ENCODE peak calls at places on chromosomes 16 and 17, in nine cellular contexts. One of them, this sample, is unnamed.

GRCh38 chr16:999677-1000076 is 18.1 kb downstream of the SOX8 start:
- DNase-seq in aorta: no peak
- DNase-seq in HFF-Myc: no peak
- DNase-seq in sciatic nerve: no peak
- DNase-seq in HEK293T: no peak
- DNase-seq in IMR-90: no peak
- DNase-seq in testis: no peak
- DNase-seq in NCI-H1417: no peak
- DNase-seq in lower leg skin: no peak
- DNase-seq in this sample: no peak

GRCh38 chr16:12303649-12304048 is 327.1 kb downstream of the SNX29 start:
- DNase-seq in HFF-Myc: no peak
- DNase-seq in NCI-H1417: no peak
- DNase-seq in HEK293T: no peak
- DNase-seq in sciatic nerve: no peak
- DNase-seq in lower leg skin: no peak
- DNase-seq in aorta: no peak
- DNase-seq in IMR-90: peak
- DNase-seq in testis: peak
- DNase-seq in this sample: no peak

GRCh38 chr17:3502466-3502865 is 26.7 kb downstream of the ASPA start:
- DNase-seq in lower leg skin: no peak
- DNase-seq in HFF-Myc: no peak
- DNase-seq in aorta: no peak
- DNase-seq in sciatic nerve: no peak
- DNase-seq in HEK293T: no peak
- DNase-seq in IMR-90: no peak
- DNase-seq in NCI-H1417: no peak
- DNase-seq in testis: no peak
- DNase-seq in this sample: no peak

GRCh38 chr17:75720656-75721462 is at the start of gene ITGB4:
- DNase-seq in sciatic nerve: peak
- DNase-seq in aorta: no peak
- DNase-seq in HEK293T: peak
- DNase-seq in IMR-90: no peak
- DNase-seq in testis: no peak
- DNase-seq in NCI-H1417: peak
- DNase-seq in HFF-Myc: no peak
- DNase-seq in lower leg skin: no peak
- DNase-seq in this sample: no peak

GRCh38 chr17:28948342-28948741 is 3.0 kb downstream of the PHF12 start:
- DNase-seq in HFF-Myc: no peak
- DNase-seq in HEK293T: no peak
- DNase-seq in testis: no peak
- DNase-seq in sciatic nerve: no peak
- DNase-seq in NCI-H1417: no peak
- DNase-seq in aorta: no peak
- DNase-seq in IMR-90: no peak
- DNase-seq in lower leg skin: no peak
- DNase-seq in this sample: no peak

GRCh38 chr17:64218066-64218465 is 45.0 kb downstream of the TEX2 start:
- DNase-seq in lower leg skin: no peak
- DNase-seq in sciatic nerve: no peak
- DNase-seq in HFF-Myc: no peak
- DNase-seq in HEK293T: no peak
- DNase-seq in IMR-90: no peak
- DNase-seq in testis: no peak
- DNase-seq in aorta: no peak
- DNase-seq in NCI-H1417: no peak
- DNase-seq in this sample: no peak

GRCh38 chr17:76553163-76553908 is 13.5 kb downstream of the PRCD start:
- DNase-seq in HEK293T: no peak
- DNase-seq in NCI-H1417: no peak
- DNase-seq in aorta: no peak
- DNase-seq in sciatic nerve: no peak
- DNase-seq in lower leg skin: no peak
- DNase-seq in HFF-Myc: no peak
- DNase-seq in testis: no peak
- DNase-seq in IMR-90: no peak
- DNase-seq in this sample: no peak

GRCh38 chr17:39754958-39755549 is 17.3 kb downstream of the GRB7 start:
- DNase-seq in aorta: no peak
- DNase-seq in HFF-Myc: no peak
- DNase-seq in NCI-H1417: peak
- DNase-seq in sciatic nerve: no peak
- DNase-seq in testis: peak
- DNase-seq in lower leg skin: no peak
- DNase-seq in IMR-90: no peak
- DNase-seq in HEK293T: no peak
- DNase-seq in this sample: no peak

GRCh38 chr17:40349477-40350409 is 14.8 kb downstream of the GJD3 start:
- DNase-seq in testis: no peak
- DNase-seq in NCI-H1417: peak
- DNase-seq in HEK293T: no peak
- DNase-seq in sciatic nerve: peak
- DNase-seq in HFF-Myc: no peak
- DNase-seq in lower leg skin: peak
- DNase-seq in aorta: no peak
- DNase-seq in IMR-90: peak
- DNase-seq in this sample: peak

GRCh38 chr16:49352923-49353322 is 20.7 kb upstream of the C16orf78 start:
- DNase-seq in IMR-90: no peak
- DNase-seq in HEK293T: peak
- DNase-seq in sciatic nerve: no peak
- DNase-seq in HFF-Myc: no peak
- DNase-seq in aorta: no peak
- DNase-seq in testis: no peak
- DNase-seq in lower leg skin: no peak
- DNase-seq in NCI-H1417: peak
- DNase-seq in this sample: no peak

GRCh38 chr17:7438050-7438614 is 1.2 kb upstream of the FGF11 start:
- DNase-seq in testis: peak
- DNase-seq in sciatic nerve: peak
- DNase-seq in aorta: peak
- DNase-seq in HEK293T: no peak
- DNase-seq in lower leg skin: peak
- DNase-seq in NCI-H1417: no peak
- DNase-seq in HFF-Myc: no peak
- DNase-seq in IMR-90: no peak
- DNase-seq in this sample: peak

GRCh38 chr16:74226361-74226979 is 70.1 kb upstream of the PSMD7 start:
- DNase-seq in testis: no peak
- DNase-seq in NCI-H1417: peak
- DNase-seq in sciatic nerve: no peak
- DNase-seq in IMR-90: peak
- DNase-seq in HFF-Myc: no peak
- DNase-seq in HEK293T: peak
- DNase-seq in aorta: no peak
- DNase-seq in lower leg skin: no peak
- DNase-seq in this sample: peak

GRCh38 chr17:43385046-43385831 is 13.6 kb upstream of the ARL4D start:
- DNase-seq in aorta: no peak
- DNase-seq in HFF-Myc: no peak
- DNase-seq in HEK293T: no peak
- DNase-seq in sciatic nerve: no peak
- DNase-seq in testis: no peak
- DNase-seq in IMR-90: no peak
- DNase-seq in NCI-H1417: no peak
- DNase-seq in lower leg skin: no peak
- DNase-seq in this sample: no peak

GRCh38 chr17:82051776-82052637 is at the start of the genes GPS1 and RFNG:
- DNase-seq in sciatic nerve: peak
- DNase-seq in HEK293T: peak
- DNase-seq in testis: peak
- DNase-seq in HFF-Myc: no peak
- DNase-seq in NCI-H1417: peak
- DNase-seq in aorta: peak
- DNase-seq in IMR-90: peak
- DNase-seq in lower leg skin: peak
- DNase-seq in this sample: peak

GRCh38 chr17:58301504-58302150 is 20.9 kb upstream of the MPO start:
- DNase-seq in NCI-H1417: no peak
- DNase-seq in IMR-90: no peak
- DNase-seq in testis: no peak
- DNase-seq in sciatic nerve: no peak
- DNase-seq in lower leg skin: no peak
- DNase-seq in HFF-Myc: no peak
- DNase-seq in HEK293T: no peak
- DNase-seq in aorta: no peak
- DNase-seq in this sample: no peak

GRCh38 chr17:40615295-40615988 is 32.2 kb downstream of the SMARCE1 start:
- DNase-seq in HEK293T: peak
- DNase-seq in aorta: no peak
- DNase-seq in NCI-H1417: peak
- DNase-seq in IMR-90: peak
- DNase-seq in sciatic nerve: peak
- DNase-seq in lower leg skin: no peak
- DNase-seq in testis: peak
- DNase-seq in HFF-Myc: no peak
- DNase-seq in this sample: peak

GRCh38 chr17:80943346-80944145 is 48.1 kb upstream of the CHMP6 start:
- DNase-seq in IMR-90: no peak
- DNase-seq in HFF-Myc: no peak
- DNase-seq in testis: no peak
- DNase-seq in aorta: peak
- DNase-seq in sciatic nerve: peak
- DNase-seq in lower leg skin: no peak
- DNase-seq in HEK293T: no peak
- DNase-seq in NCI-H1417: no peak
- DNase-seq in this sample: no peak

GRCh38 chr17:45092932-45093430 is 31.9 kb downstream of the NMT1 start:
- DNase-seq in IMR-90: peak
- DNase-seq in sciatic nerve: peak
- DNase-seq in NCI-H1417: no peak
- DNase-seq in lower leg skin: peak
- DNase-seq in HFF-Myc: peak
- DNase-seq in testis: peak
- DNase-seq in HEK293T: no peak
- DNase-seq in aorta: peak
- DNase-seq in this sample: peak

GRCh38 chr17:75036643-75037268 is 10.0 kb downstream of the ATP5PD start:
- DNase-seq in sciatic nerve: peak
- DNase-seq in testis: peak
- DNase-seq in IMR-90: peak
- DNase-seq in HEK293T: peak
- DNase-seq in lower leg skin: peak
- DNase-seq in NCI-H1417: peak
- DNase-seq in HFF-Myc: no peak
- DNase-seq in aorta: peak
- DNase-seq in this sample: no peak

GRCh38 chr16:56355221-56355620 is 70.1 kb downstream of the AMFR start:
- DNase-seq in HFF-Myc: no peak
- DNase-seq in testis: no peak
- DNase-seq in HEK293T: no peak
- DNase-seq in aorta: peak
- DNase-seq in sciatic nerve: peak
- DNase-seq in IMR-90: no peak
- DNase-seq in NCI-H1417: no peak
- DNase-seq in lower leg skin: no peak
- DNase-seq in this sample: no peak

GRCh38 chr17:5485270-5486205 is at the start of gene DERL2:
- DNase-seq in sciatic nerve: no peak
- DNase-seq in aorta: no peak
- DNase-seq in NCI-H1417: peak
- DNase-seq in IMR-90: peak
- DNase-seq in testis: peak
- DNase-seq in HFF-Myc: no peak
- DNase-seq in HEK293T: peak
- DNase-seq in lower leg skin: no peak
- DNase-seq in this sample: peak

GRCh38 chr16:57624044-57624688 is 4.3 kb upstream of the ADGRG1 start:
- DNase-seq in sciatic nerve: no peak
- DNase-seq in IMR-90: peak
- DNase-seq in NCI-H1417: no peak
- DNase-seq in HEK293T: no peak
- DNase-seq in HFF-Myc: no peak
- DNase-seq in aorta: peak
- DNase-seq in lower leg skin: no peak
- DNase-seq in testis: no peak
- DNase-seq in this sample: no peak

GRCh38 chr17:16935241-16935663 is 36.7 kb downstream of the TNFRSF13B start:
- DNase-seq in testis: no peak
- DNase-seq in NCI-H1417: no peak
- DNase-seq in HEK293T: no peak
- DNase-seq in aorta: no peak
- DNase-seq in lower leg skin: no peak
- DNase-seq in HFF-Myc: no peak
- DNase-seq in sciatic nerve: peak
- DNase-seq in IMR-90: no peak
- DNase-seq in this sample: peak

GRCh38 chr17:44775136-44775837 is 16.5 kb downstream of the ADAM11 start:
- DNase-seq in aorta: peak
- DNase-seq in lower leg skin: peak
- DNase-seq in NCI-H1417: peak
- DNase-seq in HEK293T: peak
- DNase-seq in IMR-90: peak
- DNase-seq in testis: peak
- DNase-seq in sciatic nerve: no peak
- DNase-seq in HFF-Myc: peak
- DNase-seq in this sample: peak

GRCh38 chr17:62600805-62601204 is 26.7 kb upstream of the MRC2 start:
- DNase-seq in IMR-90: no peak
- DNase-seq in HEK293T: no peak
- DNase-seq in HFF-Myc: no peak
- DNase-seq in aorta: no peak
- DNase-seq in testis: no peak
- DNase-seq in sciatic nerve: no peak
- DNase-seq in NCI-H1417: no peak
- DNase-seq in lower leg skin: no peak
- DNase-seq in this sample: no peak

GRCh38 chr16:9703731-9704130 is 478.5 kb downstream of the GRIN2A start:
- DNase-seq in HFF-Myc: no peak
- DNase-seq in NCI-H1417: no peak
- DNase-seq in sciatic nerve: no peak
- DNase-seq in aorta: no peak
- DNase-seq in testis: no peak
- DNase-seq in HEK293T: no peak
- DNase-seq in lower leg skin: no peak
- DNase-seq in IMR-90: no peak
- DNase-seq in this sample: no peak

GRCh38 chr16:17273142-17273561 is 197.6 kb downstream of the XYLT1 start:
- DNase-seq in sciatic nerve: no peak
- DNase-seq in aorta: no peak
- DNase-seq in lower leg skin: no peak
- DNase-seq in testis: no peak
- DNase-seq in HEK293T: no peak
- DNase-seq in HFF-Myc: peak
- DNase-seq in NCI-H1417: no peak
- DNase-seq in IMR-90: peak
- DNase-seq in this sample: peak

GRCh38 chr16:16036359-16036792 is 87.0 kb downstream of the ABCC1 start:
- DNase-seq in lower leg skin: no peak
- DNase-seq in aorta: no peak
- DNase-seq in HEK293T: no peak
- DNase-seq in HFF-Myc: no peak
- DNase-seq in IMR-90: no peak
- DNase-seq in sciatic nerve: no peak
- DNase-seq in NCI-H1417: no peak
- DNase-seq in testis: no peak
- DNase-seq in this sample: no peak

GRCh38 chr17:20173091-20173490 is 163.9 kb downstream of the SPECC1 start:
- DNase-seq in lower leg skin: no peak
- DNase-seq in HEK293T: no peak
- DNase-seq in sciatic nerve: no peak
- DNase-seq in NCI-H1417: no peak
- DNase-seq in HFF-Myc: no peak
- DNase-seq in aorta: no peak
- DNase-seq in testis: no peak
- DNase-seq in IMR-90: no peak
- DNase-seq in this sample: no peak

GRCh38 chr16:29962344-29962994 is 590 bp downstream of the TMEM219 start:
- DNase-seq in sciatic nerve: no peak
- DNase-seq in testis: peak
- DNase-seq in aorta: no peak
- DNase-seq in HFF-Myc: no peak
- DNase-seq in IMR-90: peak
- DNase-seq in NCI-H1417: peak
- DNase-seq in HEK293T: no peak
- DNase-seq in lower leg skin: no peak
- DNase-seq in this sample: no peak

GRCh38 chr16:27801259-27801945 is 251.5 kb downstream of the KATNIP start:
- DNase-seq in sciatic nerve: no peak
- DNase-seq in HEK293T: no peak
- DNase-seq in IMR-90: no peak
- DNase-seq in NCI-H1417: no peak
- DNase-seq in lower leg skin: no peak
- DNase-seq in aorta: no peak
- DNase-seq in testis: no peak
- DNase-seq in HFF-Myc: no peak
- DNase-seq in this sample: peak

This sample was measured in LHCN-M2.